ENCODE peak calls at places on chromosomes 13 and 19, in nine cellular contexts. F is upper lobe of left lung, E is HepG2, G is GM12878, Y is heart left ventricle, N is body of pancreas, C is HCT116, K is right lobe of liver, M is A549. O is an unnamed sample. For H3K4me1, the result is how much of the 10 kb centered on the place peaks cover.

GRCh38 chr13:30792257-30793000 is 57.1 kb downstream of the ALOX5AP start:
- ATAC-seq in E (peak), F (peak), G (no peak), N (peak), K (peak), Y (peak), M (peak), C (peak), O (peak)

GRCh38 chr13:32453981-32454380 is 26.1 kb upstream of the N4BP2L1 start:
- ATAC-seq in Y (no peak), K (no peak), G (no peak), E (no peak), F (no peak), C (no peak), M (no peak), N (no peak), O (no peak)

GRCh38 chr13:85742355-85742754 is 56.9 kb downstream of the SLITRK6 start:
- ATAC-seq in C (no peak), K (no peak), Y (no peak), F (no peak), M (no peak), E (no peak), G (no peak), N (no peak), O (no peak)

GRCh38 chr19:33063356-33064116 is 1.2 kb downstream of the RHPN2 start:
- ATAC-seq in E (peak), N (no peak), Y (no peak), K (peak), G (peak), M (peak), C (no peak), F (no peak), O (no peak)

GRCh38 chr13:42409061-42409460 is 137.1 kb downstream of the AKAP11 start:
- ATAC-seq in C (no peak), E (no peak), Y (no peak), F (no peak), K (no peak), N (no peak), G (no peak), M (no peak), O (no peak)

GRCh38 chr13:26024558-26024957 is 27.3 kb downstream of the SHISA2 start:
- ATAC-seq in F (no peak), E (no peak), G (no peak), K (no peak), N (no peak), Y (no peak), M (no peak), C (no peak), O (no peak)

GRCh38 chr19:32829345-32829896 is 40.1 kb downstream of the SLC7A9 start:
- ATAC-seq in E (no peak), F (no peak), C (no peak), N (no peak), Y (no peak), M (no peak), G (no peak), K (no peak), O (no peak)

GRCh38 chr19:49624967-49625910 is 14.7 kb downstream of the RRAS start:
- ATAC-seq in C (no peak), K (no peak), G (no peak), F (peak), N (no peak), E (peak), M (peak), Y (no peak), O (no peak)

GRCh38 chr19:12884926-12885748 is 1.9 kb downstream of the KLF1 start:
- ATAC-seq in N (peak), F (peak), C (no peak), M (peak), E (peak), Y (no peak), G (peak), K (peak), O (peak)

GRCh38 chr19:53903055-53903680 is 5.9 kb upstream of the CACNG7 start:
- ATAC-seq in G (no peak), E (no peak), M (no peak), Y (no peak), N (no peak), C (no peak), K (peak), F (no peak), O (no peak)

GRCh38 chr13:104487006-104487405 is 1420.8 kb upstream of the SLC10A2 start:
- ATAC-seq in N (no peak), C (no peak), K (no peak), Y (no peak), M (no peak), E (no peak), G (no peak), F (no peak), O (no peak)

GRCh38 chr13:108223850-108224503 is 5.8 kb downstream of the ABHD13 start:
- ATAC-seq in K (no peak), F (no peak), C (no peak), G (no peak), M (no peak), E (no peak), N (no peak), Y (no peak), O (no peak)

GRCh38 chr13:51770160-51770559 is 33.8 kb downstream of the DHRS12 start:
- ATAC-seq in K (peak), F (no peak), Y (no peak), E (peak), C (no peak), M (no peak), N (peak), G (no peak), O (peak)

GRCh38 chr19:13599681-13600080 is 93.4 kb upstream of the CACNA1A start:
- ATAC-seq in G (no peak), C (no peak), Y (no peak), M (no peak), K (no peak), F (no peak), E (no peak), N (no peak), O (no peak)

GRCh38 chr19:40493778-40494177 is 27.0 kb downstream of the SPTBN4 start:
- ATAC-seq in F (no peak), N (no peak), Y (no peak), C (no peak), M (no peak), E (peak), G (no peak), K (no peak), O (no peak)

GRCh38 chr13:30898721-30899188 is 7.3 kb upstream of the MEDAG start:
- ATAC-seq in C (no peak), M (no peak), K (peak), Y (peak), F (peak), N (peak), G (no peak), E (peak), O (peak)

GRCh38 chr19:49514151-49514550 is 1.7 kb downstream of the FCGRT start:
- ATAC-seq in G (no peak), K (peak), Y (no peak), N (peak), F (no peak), E (peak), C (no peak), M (no peak), O (no peak)

GRCh38 chr13:51942189-51942588 is 69.1 kb downstream of the ATP7B start:
- ATAC-seq in K (peak), C (peak), N (no peak), G (no peak), M (no peak), Y (no peak), F (no peak), E (no peak), O (no peak)

GRCh38 chr13:105920375-105920774 is 615.1 kb downstream of the EFNB2 start:
- ATAC-seq in Y (no peak), M (peak), K (no peak), F (no peak), E (no peak), G (no peak), C (no peak), N (no peak), O (no peak)

GRCh38 chr19:4391701-4392543 is 8.4 kb downstream of the SH3GL1 start:
- ATAC-seq in K (peak), E (peak), Y (peak), C (no peak), N (peak), M (no peak), G (no peak), F (peak), O (peak)

GRCh38 chr13:113323869-113324268 is 26.8 kb downstream of the LAMP1 start:
- ATAC-seq in M (no peak), C (no peak), G (no peak), K (no peak), N (no peak), F (no peak), E (no peak), Y (no peak), O (no peak)

GRCh38 chr19:57655443-57655842 is 13.3 kb upstream of the ZSCAN4 start:
- ATAC-seq in N (no peak), F (no peak), K (no peak), Y (no peak), M (no peak), C (no peak), G (no peak), E (no peak), O (no peak)

GRCh38 chr19:3292958-3293529 is 68.6 kb downstream of the CELF5 start:
- ATAC-seq in F (no peak), N (no peak), E (peak), M (no peak), G (no peak), K (peak), C (no peak), Y (no peak), O (no peak)

GRCh38 chr13:23758783-23759527 is 130.2 kb downstream of the MIPEP start:
- ATAC-seq in Y (peak), C (no peak), G (no peak), M (no peak), N (no peak), E (no peak), K (no peak), F (no peak), O (no peak)

GRCh38 chr19:40791349-40791748 is 7.6 kb upstream of the EGLN2 start:
- ATAC-seq in Y (no peak), N (no peak), F (peak), G (no peak), C (no peak), M (peak), K (no peak), E (peak), O (no peak)

GRCh38 chr13:78015782-78016181 is 97.2 kb upstream of the EDNRB start:
- ATAC-seq in M (no peak), C (no peak), G (no peak), F (no peak), N (no peak), Y (no peak), K (no peak), E (no peak), O (no peak)

GRCh38 chr19:48296963-48297734 is 27.3 kb downstream of the ZNF114 start:
- ATAC-seq in F (peak), G (no peak), K (no peak), M (peak), E (peak), Y (no peak), C (no peak), N (no peak), O (no peak)

GRCh38 chr19:3621689-3622088 is 4.9 kb downstream of the CACTIN start:
- ATAC-seq in M (no peak), E (no peak), F (no peak), Y (no peak), C (no peak), N (no peak), K (no peak), G (no peak), O (no peak)

GRCh38 chr13:32048816-32049215 is 17.2 kb downstream of the FRY start:
- ATAC-seq in F (no peak), M (no peak), E (peak), C (peak), Y (no peak), K (no peak), G (no peak), N (no peak), O (no peak)

GRCh38 chr13:28753208-28753892 is 34.6 kb upstream of the SLC46A3 start:
- ATAC-seq in K (peak), F (peak), N (peak), C (peak), Y (peak), G (no peak), M (peak), E (peak), O (peak)

GRCh38 chr19:41920878-41921277 is 7.4 kb downstream of the ERFL start:
- ATAC-seq in E (no peak), N (no peak), G (peak), F (no peak), K (no peak), M (no peak), C (no peak), Y (no peak), O (no peak)

GRCh38 chr19:50258918-50259372 is 55.5 kb downstream of the MYH14 start:
- ATAC-seq in N (no peak), C (peak), G (peak), Y (no peak), F (peak), E (peak), K (peak), M (peak), O (no peak)

GRCh38 chr13:71879129-71879535 is 12.1 kb upstream of the DACH1 start:
- ATAC-seq in Y (peak), G (peak), M (peak), E (peak), C (peak), K (peak), F (peak), N (peak), O (no peak)

GRCh38 chr13:111275995-111276618 is 44.3 kb upstream of the TEX29 start:
- ATAC-seq in Y (no peak), M (no peak), C (no peak), N (no peak), G (no peak), F (no peak), E (no peak), K (no peak), O (no peak)

GRCh38 chr19:31988256-31988655 is 357.2 kb upstream of the ZNF507 start:
- ATAC-seq in E (no peak), N (no peak), F (no peak), Y (no peak), K (no peak), C (no peak), G (no peak), M (no peak), O (no peak)

DNA sequence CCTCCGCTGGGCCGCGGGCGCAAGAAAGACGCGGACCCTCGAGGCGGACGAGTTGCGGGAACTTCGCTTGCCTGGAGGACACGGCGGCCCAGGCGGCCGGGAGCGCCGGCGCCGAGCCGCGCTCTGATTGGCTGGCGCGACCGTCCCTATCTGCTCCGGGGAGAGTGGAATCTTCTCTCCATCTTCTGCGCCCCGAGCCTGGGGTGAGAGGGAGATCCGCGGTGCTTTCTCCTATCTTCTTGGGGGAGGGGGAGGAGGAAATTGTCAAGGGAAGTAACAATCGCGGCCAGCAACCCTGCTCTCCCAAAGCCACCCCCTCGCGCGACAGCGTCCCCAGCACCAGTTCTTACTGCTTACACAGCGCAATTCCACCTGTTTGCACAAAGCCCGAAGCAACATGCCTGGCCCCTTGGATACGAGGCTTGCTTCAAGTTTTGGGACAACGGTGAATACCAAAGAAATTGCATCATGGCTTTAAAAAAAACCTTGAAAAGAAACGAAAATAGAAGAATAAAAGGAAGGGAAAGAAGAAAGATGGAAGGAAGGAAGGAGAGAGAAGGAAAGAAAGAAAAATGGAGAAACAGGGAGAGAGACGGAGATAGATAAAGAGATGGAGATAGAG is 4.8 kb downstream of the SOX21 start:
- ATAC-seq in M (peak), Y (no peak), N (no peak), C (no peak), K (no peak), G (no peak), E (no peak), F (peak), O (no peak)
- H3K4me1 ChIP-seq in M (under half), Y (under half), N (under half), C (under half), K (under half), G (under half), E (under half), F (under half), O (under half)

DNA sequence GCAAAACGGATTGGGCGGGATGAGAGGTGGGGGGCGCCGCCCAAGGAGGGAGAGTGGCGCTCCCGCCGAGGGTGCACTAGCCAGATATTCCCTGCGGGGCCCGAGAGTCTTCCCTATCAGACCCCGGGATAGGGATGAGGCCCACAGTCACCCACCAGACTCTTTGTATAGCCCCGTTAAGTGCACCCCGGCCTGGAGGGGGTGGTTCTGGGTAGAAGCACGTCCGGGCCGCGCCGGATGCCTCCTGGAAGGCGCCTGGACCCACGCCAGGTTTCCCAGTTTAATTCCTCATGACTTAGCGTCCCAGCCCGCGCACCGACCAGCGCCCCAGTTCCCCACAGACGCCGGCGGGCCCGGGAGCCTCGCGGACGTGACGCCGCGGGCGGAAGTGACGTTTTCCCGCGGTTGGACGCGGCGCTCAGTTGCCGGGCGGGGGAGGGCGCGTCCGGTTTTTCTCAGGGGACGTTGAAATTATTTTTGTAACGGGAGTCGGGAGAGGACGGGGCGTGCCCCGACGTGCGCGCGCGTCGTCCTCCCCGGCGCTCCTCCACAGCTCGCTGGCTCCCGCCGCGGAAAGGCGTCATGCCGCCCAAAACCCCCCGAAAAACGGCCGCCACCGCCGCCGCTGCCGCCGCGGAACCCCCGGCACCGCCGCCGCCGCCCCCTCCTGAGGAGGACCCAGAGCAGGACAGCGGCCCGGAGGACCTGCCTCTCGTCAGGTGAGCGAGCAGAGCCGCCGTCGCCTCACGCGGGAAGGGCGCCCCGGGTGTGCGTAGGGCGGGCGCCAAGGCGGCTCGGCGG is at the start of gene RB1:
- ATAC-seq in N (peak), Y (peak), M (peak), E (peak), C (peak), F (peak), G (peak), K (peak), O (peak)
- TF ChIP-seq POLR2A in N (peak), Y (peak), M (peak), E (peak), C (peak), F (peak), G (peak), K (peak), O (peak)

DNA sequence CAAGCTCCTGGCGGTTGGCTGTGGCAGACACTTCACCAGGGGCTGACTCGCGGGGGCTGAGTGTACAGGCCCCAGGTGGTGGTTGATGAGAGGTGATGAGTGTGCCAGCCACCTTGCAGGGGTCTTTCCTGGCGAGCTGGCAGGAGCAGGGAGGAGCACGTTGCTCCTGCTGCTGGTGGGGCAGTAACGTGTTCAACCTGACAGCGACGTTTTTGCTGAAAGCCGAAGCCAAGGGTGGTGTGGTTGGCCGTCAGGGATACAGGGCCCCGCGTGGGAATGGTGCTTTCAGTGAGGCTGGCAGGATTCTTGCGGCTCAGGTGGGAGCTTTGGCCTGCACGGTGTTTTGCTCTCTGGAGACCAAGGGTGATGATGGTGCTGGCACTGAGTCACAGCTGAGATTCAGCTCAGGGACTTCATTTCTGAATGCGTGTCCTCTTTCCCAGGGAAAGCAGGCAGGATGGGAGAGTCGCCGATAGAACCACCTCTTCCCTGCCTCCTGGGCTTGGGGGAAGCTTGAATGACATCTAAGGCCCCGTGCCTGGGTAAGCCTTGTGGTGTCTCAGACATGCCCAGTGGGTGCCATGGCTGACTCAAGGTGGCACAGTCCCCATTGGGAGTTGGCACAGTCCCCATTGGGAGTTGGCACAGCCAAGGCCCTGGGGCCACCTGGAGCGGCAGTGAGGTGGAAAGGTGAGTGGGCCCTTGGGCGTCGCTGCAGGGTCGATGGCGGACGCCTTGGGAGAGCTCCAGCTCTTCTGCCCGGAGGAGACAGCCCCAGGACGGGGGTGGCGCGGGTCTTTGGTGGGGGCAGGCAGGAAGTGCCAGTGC is 8.8 kb downstream of the DAZAP1 start:
- ATAC-seq in N (no peak), E (no peak), C (no peak), M (no peak), F (no peak), G (no peak), K (no peak), Y (no peak), O (no peak)
- H3K4me1 ChIP-seq in N (half or more), E (half or more), C (under half), M (under half), F (half or more), G (under half), K (under half), Y (half or more), O (half or more)

DNA sequence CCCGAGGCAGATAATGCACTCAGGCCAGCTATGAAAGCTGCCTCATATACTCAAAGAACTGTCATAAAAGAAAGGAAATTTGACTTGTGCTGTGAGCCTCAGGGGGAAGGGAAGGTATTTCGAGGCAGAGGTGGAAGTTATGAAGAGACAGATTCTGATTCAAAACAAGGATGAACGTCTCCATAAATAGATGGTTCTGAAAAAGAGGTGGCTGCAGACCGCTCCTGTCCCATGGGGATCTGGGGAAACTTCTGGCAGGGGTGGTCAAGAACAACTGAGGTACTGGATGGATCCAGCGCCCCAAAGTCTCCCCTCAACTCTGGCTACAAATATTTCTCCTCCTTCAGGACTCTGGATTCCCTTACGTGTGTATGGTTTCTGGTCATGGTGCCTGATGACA is 168.1 kb upstream of the IRS2 start:
- ATAC-seq in F (no peak), C (no peak), M (no peak), Y (no peak), N (no peak), K (no peak), G (no peak), E (no peak), O (no peak)
- TF ChIP-seq POLR2A in F (no peak), C (no peak), M (no peak), Y (no peak), N (no peak), K (no peak), G (no peak), E (no peak), O (no peak)

DNA sequence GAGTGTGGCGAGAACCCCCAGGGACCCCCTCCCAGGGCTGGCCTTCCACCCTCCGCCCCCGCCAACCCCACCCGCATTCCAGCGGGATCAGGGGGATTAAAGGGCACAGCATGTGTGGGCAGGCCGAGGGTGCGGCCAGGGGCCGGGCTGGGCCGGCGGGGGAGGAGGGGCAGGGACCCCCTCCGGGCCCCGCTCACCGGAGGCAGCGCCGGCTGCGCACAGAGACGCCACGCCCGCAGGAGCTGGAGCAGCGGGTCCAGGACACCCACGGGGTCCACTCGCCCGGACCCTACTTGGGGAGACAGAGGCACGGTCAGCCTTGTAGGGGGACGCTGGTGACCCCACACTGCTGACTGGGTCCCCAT is 2.4 kb downstream of the ADAMTSL5 start:
- ATAC-seq in M (no peak), K (no peak), N (no peak), C (no peak), Y (no peak), F (no peak), G (no peak), E (no peak), O (no peak)
- H3K4me1 ChIP-seq in M (under half), K (under half), N (under half), C (under half), Y (under half), F (under half), G (under half), E (under half), O (under half)